ENCODE peak calls at places on chromosome 19, in six cellular contexts. One of them, this sample, is unnamed.

GRCh38 chr19:51427220-51427619 is 9.8 kb upstream of the SIGLEC10 start:
- DNase-seq in T-helper 2 cell: no peak
- DNase-seq in EL: no peak
- DNase-seq in non-pigmented ciliary epithelial cell: no peak
- DNase-seq in H54: no peak
- DNase-seq in CD8-positive, alpha-beta T cell: no peak
- DNase-seq in this sample: no peak

GRCh38 chr19:45376045-45376724 is 5.8 kb upstream of the ERCC2 start:
- DNase-seq in EL: peak
- DNase-seq in CD8-positive, alpha-beta T cell: no peak
- DNase-seq in non-pigmented ciliary epithelial cell: peak
- DNase-seq in T-helper 2 cell: no peak
- DNase-seq in H54: peak
- DNase-seq in this sample: peak

GRCh38 chr19:54257116-54257480 is at the start of gene LILRB5:
- DNase-seq in non-pigmented ciliary epithelial cell: no peak
- DNase-seq in H54: no peak
- DNase-seq in EL: no peak
- DNase-seq in CD8-positive, alpha-beta T cell: no peak
- DNase-seq in T-helper 2 cell: no peak
- DNase-seq in this sample: no peak

GRCh38 chr19:7600721-7601120 is 5.1 kb downstream of the CAMSAP3 start:
- DNase-seq in H54: no peak
- DNase-seq in CD8-positive, alpha-beta T cell: no peak
- DNase-seq in non-pigmented ciliary epithelial cell: no peak
- DNase-seq in T-helper 2 cell: no peak
- DNase-seq in EL: no peak
- DNase-seq in this sample: no peak

GRCh38 chr19:41995959-41996797 is 2.1 kb upstream of the ATP1A3 start:
- DNase-seq in CD8-positive, alpha-beta T cell: no peak
- DNase-seq in EL: no peak
- DNase-seq in non-pigmented ciliary epithelial cell: no peak
- DNase-seq in H54: no peak
- DNase-seq in T-helper 2 cell: no peak
- DNase-seq in this sample: no peak

GRCh38 chr19:37855098-37855497 is 51.3 kb downstream of the WDR87 start:
- DNase-seq in CD8-positive, alpha-beta T cell: no peak
- DNase-seq in EL: no peak
- DNase-seq in H54: no peak
- DNase-seq in T-helper 2 cell: no peak
- DNase-seq in non-pigmented ciliary epithelial cell: no peak
- DNase-seq in this sample: peak

GRCh38 chr19:48795855-48796142 is 15.0 kb downstream of the BCAT2 start:
- DNase-seq in EL: no peak
- DNase-seq in T-helper 2 cell: no peak
- DNase-seq in H54: no peak
- DNase-seq in CD8-positive, alpha-beta T cell: no peak
- DNase-seq in non-pigmented ciliary epithelial cell: no peak
- DNase-seq in this sample: no peak

GRCh38 chr19:16402076-16402475 is 69.7 kb downstream of the EPS15L1 start:
- DNase-seq in EL: no peak
- DNase-seq in non-pigmented ciliary epithelial cell: no peak
- DNase-seq in CD8-positive, alpha-beta T cell: no peak
- DNase-seq in T-helper 2 cell: no peak
- DNase-seq in H54: no peak
- DNase-seq in this sample: no peak

GRCh38 chr19:35558400-35559280 is 4.8 kb downstream of the ATP4A start:
- DNase-seq in T-helper 2 cell: no peak
- DNase-seq in H54: no peak
- DNase-seq in non-pigmented ciliary epithelial cell: no peak
- DNase-seq in CD8-positive, alpha-beta T cell: no peak
- DNase-seq in EL: no peak
- DNase-seq in this sample: no peak

GRCh38 chr19:46932346-46932745 is 71.5 kb downstream of the ARHGAP35 start:
- DNase-seq in non-pigmented ciliary epithelial cell: no peak
- DNase-seq in T-helper 2 cell: no peak
- DNase-seq in CD8-positive, alpha-beta T cell: no peak
- DNase-seq in EL: peak
- DNase-seq in H54: no peak
- DNase-seq in this sample: peak

GRCh38 chr19:48963371-48964204 is 1.5 kb upstream of the FTL start:
- DNase-seq in non-pigmented ciliary epithelial cell: no peak
- DNase-seq in H54: peak
- DNase-seq in CD8-positive, alpha-beta T cell: peak
- DNase-seq in T-helper 2 cell: peak
- DNase-seq in EL: peak
- DNase-seq in this sample: peak

GRCh38 chr19:11033763-11034162 is 55.5 kb upstream of the LDLR start:
- DNase-seq in CD8-positive, alpha-beta T cell: no peak
- DNase-seq in H54: no peak
- DNase-seq in non-pigmented ciliary epithelial cell: no peak
- DNase-seq in EL: no peak
- DNase-seq in T-helper 2 cell: no peak
- DNase-seq in this sample: no peak

GRCh38 chr19:39126593-39127187 is 1.1 kb downstream of the PAK4 start:
- DNase-seq in H54: peak
- DNase-seq in non-pigmented ciliary epithelial cell: no peak
- DNase-seq in EL: peak
- DNase-seq in T-helper 2 cell: no peak
- DNase-seq in CD8-positive, alpha-beta T cell: no peak
- DNase-seq in this sample: peak

GRCh38 chr19:11274533-11275086 is 12.3 kb upstream of the DOCK6 start:
- DNase-seq in CD8-positive, alpha-beta T cell: no peak
- DNase-seq in H54: no peak
- DNase-seq in T-helper 2 cell: no peak
- DNase-seq in EL: no peak
- DNase-seq in non-pigmented ciliary epithelial cell: no peak
- DNase-seq in this sample: no peak

GRCh38 chr19:33462112-33462726 is 59.4 kb downstream of the PEPD start:
- DNase-seq in EL: no peak
- DNase-seq in CD8-positive, alpha-beta T cell: no peak
- DNase-seq in H54: no peak
- DNase-seq in T-helper 2 cell: no peak
- DNase-seq in non-pigmented ciliary epithelial cell: no peak
- DNase-seq in this sample: no peak

GRCh38 chr19:52621376-52621775 is 16.8 kb downstream of the ZNF83 start:
- DNase-seq in CD8-positive, alpha-beta T cell: no peak
- DNase-seq in H54: no peak
- DNase-seq in T-helper 2 cell: no peak
- DNase-seq in non-pigmented ciliary epithelial cell: no peak
- DNase-seq in EL: no peak
- DNase-seq in this sample: no peak

GRCh38 chr19:48818234-48818823 is 7.5 kb upstream of the BCAT2 start:
- DNase-seq in H54: no peak
- DNase-seq in CD8-positive, alpha-beta T cell: no peak
- DNase-seq in T-helper 2 cell: no peak
- DNase-seq in non-pigmented ciliary epithelial cell: no peak
- DNase-seq in EL: no peak
- DNase-seq in this sample: no peak

GRCh38 chr19:58196911-58197616 is 14.2 kb downstream of the ZNF274 start:
- DNase-seq in CD8-positive, alpha-beta T cell: no peak
- DNase-seq in EL: peak
- DNase-seq in H54: no peak
- DNase-seq in non-pigmented ciliary epithelial cell: no peak
- DNase-seq in T-helper 2 cell: no peak
- DNase-seq in this sample: peak

GRCh38 chr19:38666662-38667448 is 19.4 kb downstream of the ACTN4 start:
- DNase-seq in H54: no peak
- DNase-seq in CD8-positive, alpha-beta T cell: peak
- DNase-seq in EL: peak
- DNase-seq in non-pigmented ciliary epithelial cell: no peak
- DNase-seq in T-helper 2 cell: no peak
- DNase-seq in this sample: peak

GRCh38 chr19:58355891-58356235 is 2.6 kb upstream of the A1BG start:
- DNase-seq in H54: no peak
- DNase-seq in CD8-positive, alpha-beta T cell: no peak
- DNase-seq in non-pigmented ciliary epithelial cell: no peak
- DNase-seq in EL: no peak
- DNase-seq in T-helper 2 cell: no peak
- DNase-seq in this sample: no peak

GRCh38 chr19:13794752-13795589 is at the start of gene ZSWIM4:
- DNase-seq in EL: peak
- DNase-seq in T-helper 2 cell: peak
- DNase-seq in CD8-positive, alpha-beta T cell: peak
- DNase-seq in H54: peak
- DNase-seq in non-pigmented ciliary epithelial cell: peak
- DNase-seq in this sample: peak

GRCh38 chr19:30877591-30878230 is 471.5 kb downstream of the TSHZ3 start:
- DNase-seq in CD8-positive, alpha-beta T cell: no peak
- DNase-seq in EL: no peak
- DNase-seq in non-pigmented ciliary epithelial cell: no peak
- DNase-seq in H54: no peak
- DNase-seq in T-helper 2 cell: no peak
- DNase-seq in this sample: no peak

GRCh38 chr19:12838182-12838890 is at the start of gene MAST1:
- DNase-seq in CD8-positive, alpha-beta T cell: peak
- DNase-seq in EL: peak
- DNase-seq in H54: peak
- DNase-seq in non-pigmented ciliary epithelial cell: no peak
- DNase-seq in T-helper 2 cell: peak
- DNase-seq in this sample: peak

GRCh38 chr19:55075366-55075998 is at the start of gene EPS8L1:
- DNase-seq in CD8-positive, alpha-beta T cell: no peak
- DNase-seq in T-helper 2 cell: no peak
- DNase-seq in non-pigmented ciliary epithelial cell: no peak
- DNase-seq in EL: no peak
- DNase-seq in H54: no peak
- DNase-seq in this sample: no peak

GRCh38 chr19:13764101-13764807 is at the start of gene MRI1:
- DNase-seq in T-helper 2 cell: peak
- DNase-seq in non-pigmented ciliary epithelial cell: no peak
- DNase-seq in EL: peak
- DNase-seq in H54: peak
- DNase-seq in CD8-positive, alpha-beta T cell: peak
- DNase-seq in this sample: peak

GRCh38 chr19:18300930-18301717 is 19.7 kb upstream of the JUND start:
- DNase-seq in H54: peak
- DNase-seq in CD8-positive, alpha-beta T cell: no peak
- DNase-seq in non-pigmented ciliary epithelial cell: no peak
- DNase-seq in EL: peak
- DNase-seq in T-helper 2 cell: no peak
- DNase-seq in this sample: peak

GRCh38 chr19:10554760-10555612 is 10.8 kb downstream of the KRI1 start:
- DNase-seq in CD8-positive, alpha-beta T cell: no peak
- DNase-seq in T-helper 2 cell: no peak
- DNase-seq in non-pigmented ciliary epithelial cell: no peak
- DNase-seq in H54: no peak
- DNase-seq in EL: no peak
- DNase-seq in this sample: no peak

GRCh38 chr19:17944301-17944700 is 11.5 kb downstream of the CCDC124 start:
- DNase-seq in CD8-positive, alpha-beta T cell: no peak
- DNase-seq in T-helper 2 cell: no peak
- DNase-seq in non-pigmented ciliary epithelial cell: peak
- DNase-seq in H54: peak
- DNase-seq in EL: peak
- DNase-seq in this sample: peak

GRCh38 chr19:45160870-45161714 is at the start of gene NKPD1:
- DNase-seq in EL: no peak
- DNase-seq in H54: no peak
- DNase-seq in CD8-positive, alpha-beta T cell: no peak
- DNase-seq in non-pigmented ciliary epithelial cell: no peak
- DNase-seq in T-helper 2 cell: no peak
- DNase-seq in this sample: no peak

GRCh38 chr19:46133101-46133627 is 8.7 kb upstream of the IGFL3 start:
- DNase-seq in non-pigmented ciliary epithelial cell: peak
- DNase-seq in EL: peak
- DNase-seq in T-helper 2 cell: no peak
- DNase-seq in CD8-positive, alpha-beta T cell: no peak
- DNase-seq in H54: no peak
- DNase-seq in this sample: peak

GRCh38 chr19:35029737-35030256 is 473 bp upstream of the SCN1B start:
- DNase-seq in EL: no peak
- DNase-seq in CD8-positive, alpha-beta T cell: no peak
- DNase-seq in T-helper 2 cell: no peak
- DNase-seq in H54: peak
- DNase-seq in non-pigmented ciliary epithelial cell: no peak
- DNase-seq in this sample: no peak

GRCh38 chr19:42762782-42763181 is 2.7 kb downstream of the PSG8 start:
- DNase-seq in non-pigmented ciliary epithelial cell: no peak
- DNase-seq in EL: peak
- DNase-seq in T-helper 2 cell: no peak
- DNase-seq in CD8-positive, alpha-beta T cell: no peak
- DNase-seq in H54: no peak
- DNase-seq in this sample: no peak

GRCh38 chr19:6060600-6061391 is 49.5 kb downstream of the RFX2 start:
- DNase-seq in T-helper 2 cell: peak
- DNase-seq in non-pigmented ciliary epithelial cell: no peak
- DNase-seq in EL: peak
- DNase-seq in H54: peak
- DNase-seq in CD8-positive, alpha-beta T cell: peak
- DNase-seq in this sample: no peak

GRCh38 chr19:1318678-1319471 is 33.2 kb downstream of the EFNA2 start:
- DNase-seq in H54: no peak
- DNase-seq in T-helper 2 cell: no peak
- DNase-seq in EL: no peak
- DNase-seq in CD8-positive, alpha-beta T cell: no peak
- DNase-seq in non-pigmented ciliary epithelial cell: no peak
- DNase-seq in this sample: no peak

GRCh38 chr19:38375098-38375493 is 725 bp downstream of the PSMD8 start:
- DNase-seq in EL: no peak
- DNase-seq in non-pigmented ciliary epithelial cell: no peak
- DNase-seq in H54: no peak
- DNase-seq in CD8-positive, alpha-beta T cell: no peak
- DNase-seq in T-helper 2 cell: no peak
- DNase-seq in this sample: peak

GRCh38 chr19:30528919-30529318 is 156.7 kb downstream of the ZNF536 start:
- DNase-seq in CD8-positive, alpha-beta T cell: no peak
- DNase-seq in non-pigmented ciliary epithelial cell: no peak
- DNase-seq in T-helper 2 cell: no peak
- DNase-seq in H54: no peak
- DNase-seq in EL: no peak
- DNase-seq in this sample: no peak

GRCh38 chr19:14317157-14317556 is 64.1 kb upstream of the ADGRE5 start:
- DNase-seq in T-helper 2 cell: no peak
- DNase-seq in H54: no peak
- DNase-seq in CD8-positive, alpha-beta T cell: no peak
- DNase-seq in non-pigmented ciliary epithelial cell: no peak
- DNase-seq in EL: no peak
- DNase-seq in this sample: no peak

GRCh38 chr19:52603558-52604207 is 33.6 kb downstream of the ZNF701 start:
- DNase-seq in non-pigmented ciliary epithelial cell: peak
- DNase-seq in CD8-positive, alpha-beta T cell: no peak
- DNase-seq in H54: no peak
- DNase-seq in T-helper 2 cell: no peak
- DNase-seq in EL: peak
- DNase-seq in this sample: peak

GRCh38 chr19:35107541-35107939 is 8.1 kb upstream of the FXYD3 start:
- DNase-seq in non-pigmented ciliary epithelial cell: no peak
- DNase-seq in EL: peak
- DNase-seq in H54: peak
- DNase-seq in CD8-positive, alpha-beta T cell: no peak
- DNase-seq in T-helper 2 cell: no peak
- DNase-seq in this sample: no peak

This sample was measured in adipocyte.